ENCODE peak calls at places on chromosomes 7 and 10, in ten cellular contexts. C is GM12865; P is GDM1; O is cardiac fibroblast; G is NCI-H748 treated with DMSO at 0.1 percent for 48 hours; A is stimulated activated naive B cell treated with anti-CD40 and anti-IgM and Interleukin-4, amounts not matched to agents 10 μg/mL and 1 μg/mL and 100 μg/mL, for 72 hours; N is K562; L is HuH-7; H is NCI-H1092 treated with DMSO at 0.1 percent for 48 hours; S is fibroblast of lung. T is an unnamed sample.

GRCh38 chr7:25002826-25003225 is 22.8 kb upstream of the OSBPL3 start:
- DNase-seq in G (no peak), O (no peak), S (no peak), L (no peak), A (no peak), C (no peak), P (no peak), H (no peak), N (no peak), T (no peak)

GRCh38 chr10:58070964-58071363 is 196.7 kb downstream of the IPMK start:
- DNase-seq in A (no peak), C (no peak), S (no peak), P (no peak), G (no peak), N (no peak), H (peak; percentile 78), O (no peak), L (no peak), T (no peak)

GRCh38 chr10:6114758-6115410 is 26.1 kb downstream of the RBM17 start:
- DNase-seq in S (peak; percentile 75), A (no peak), H (no peak), G (no peak), O (peak; percentile 92), P (no peak), N (no peak), L (no peak), C (peak; percentile 58), T (no peak)

GRCh38 chr7:129279757-129280156 is 54.9 kb downstream of the AHCYL2 start:
- DNase-seq in A (no peak), C (peak; percentile 31), P (no peak), G (no peak), L (no peak), N (no peak), H (no peak), S (peak; percentile 28), O (no peak), T (no peak)

GRCh38 chr10:16545126-16545736 is 23.6 kb upstream of the C1QL3 start:
- DNase-seq in N (peak; percentile 46), H (no peak), P (peak; percentile 32), S (peak; percentile 3), G (peak; percentile 31), A (no peak), L (peak; percentile 49), C (peak; percentile 49), O (peak; percentile 65), T (no peak)

GRCh38 chr7:23893942-23894890 is 184.2 kb downstream of the STK31 start:
- DNase-seq in L (no peak), O (peak; percentile 53), C (peak; percentile 74), H (no peak), P (peak; percentile 45), G (no peak), N (no peak), S (peak; percentile 59), A (no peak), T (no peak)

GRCh38 chr7:123727071-123727837 is 21.5 kb downstream of the WASL start:
- DNase-seq in A (no peak), P (no peak), G (no peak), L (no peak), C (no peak), H (no peak), S (peak; percentile 97), O (peak; percentile 95), N (no peak), T (peak; percentile 67)

GRCh38 chr10:34816067-34817002 is 1.2 kb upstream of the PARD3 start:
- DNase-seq in N (no peak), L (peak; percentile 58), C (no peak), O (peak; percentile 45), A (no peak), H (no peak), G (no peak), P (no peak), S (peak; percentile 41), T (no peak)

GRCh38 chr10:3476186-3476585 is 303.6 kb upstream of the PITRM1 start:
- DNase-seq in O (no peak), C (no peak), P (no peak), H (no peak), A (no peak), N (no peak), L (no peak), S (peak; percentile 49), G (no peak), T (no peak)

T was measured in AG04449.